ENCODE peak calls at places on chromosome 13, in ten cellular contexts. A is activated CD4-positive, alpha-beta T cell treated with anti-CD3 and anti-CD28 coated beads, Interleukin-2, amount 50 U/mL, for 24 hours; P is NCI-H345; H is stimulated activated CD8-positive, alpha-beta memory T cell treated with anti-CD3 and anti-CD28 coated beads, Interleukin-4, amount 100 ng/mL, for 48 hours; Z is GM12891; U is stimulated activated CD4-positive, alpha-beta T cell treated with anti-CD3 and anti-CD28 coated beads, Interleukin-2, amount 100 ng/mL, for 48 hours; S is B cell; M is lower lobe of right lung; L is amniotic epithelial cell; N is HEK293T. B is an unnamed sample.

GRCh38 chr13:73228546-73228945 is 169.7 kb downstream of the KLF5 start:
- DNase-seq in A (no peak), P (no peak), H (no peak), Z (no peak), U (no peak), S (no peak), M (no peak), L (peak; percentile 14), N (no peak), B (no peak)

GRCh38 chr13:38538412-38538811 is 148.5 kb upstream of the FREM2 start:
- DNase-seq in A (no peak), P (peak; percentile 20), H (no peak), Z (no peak), U (no peak), S (no peak), M (no peak), L (no peak), N (no peak), B (no peak)

GRCh38 chr13:37058801-37059135 is 720 bp downstream of the SUPT20H start:
- DNase-seq in A (no peak), P (peak; percentile 45), H (peak; percentile 48), Z (no peak), U (peak; percentile 10), S (no peak), M (no peak), L (no peak), N (peak; percentile 32), B (no peak)

GRCh38 chr13:79079351-79079839 is 326.7 kb downstream of the RBM26 start:
- DNase-seq in A (no peak), P (no peak), H (no peak), Z (no peak), U (no peak), S (no peak), M (no peak), L (no peak), N (no peak), B (no peak)

GRCh38 chr13:50026788-50027473 is 11.7 kb downstream of the KCNRG start:
- DNase-seq in A (no peak), P (no peak), H (no peak), Z (peak; percentile 29), U (no peak), S (no peak), M (no peak), L (no peak), N (no peak), B (no peak)

GRCh38 chr13:111632906-111633305 is 312.5 kb downstream of the TEX29 start:
- DNase-seq in A (no peak), P (no peak), H (no peak), Z (no peak), U (no peak), S (no peak), M (no peak), L (no peak), N (peak; percentile 8), B (no peak)

GRCh38 chr13:48602296-48603040 is 51.3 kb upstream of the CYSLTR2 start:
- DNase-seq in A (no peak), P (no peak), H (no peak), Z (no peak), U (no peak), S (no peak), M (no peak), L (no peak), N (no peak), B (no peak)

GRCh38 chr13:26460652-26461051 is 96.8 kb upstream of the WASF3 start:
- DNase-seq in A (no peak), P (no peak), H (no peak), Z (no peak), U (no peak), S (no peak), M (no peak), L (no peak), N (no peak), B (peak; percentile 86)

GRCh38 chr13:80115616-80116015 is 225.3 kb downstream of the SPRY2 start:
- DNase-seq in A (no peak), P (no peak), H (no peak), Z (no peak), U (no peak), S (no peak), M (no peak), L (no peak), N (no peak), B (no peak)

GRCh38 chr13:75687145-75687763 is 51.1 kb downstream of the LMO7 start:
- DNase-seq in A (no peak), P (no peak), H (no peak), Z (no peak), U (no peak), S (no peak), M (no peak), L (peak; percentile 69), N (peak; percentile 62), B (no peak)

GRCh38 chr13:28336193-28336657 is 158.7 kb downstream of the FLT1 start:
- DNase-seq in A (no peak), P (no peak), H (no peak), Z (no peak), U (no peak), S (no peak), M (no peak), L (no peak), N (peak; percentile 49), B (no peak)

GRCh38 chr13:109329175-109329574 is 457.2 kb downstream of the IRS2 start:
- DNase-seq in A (no peak), P (no peak), H (no peak), Z (no peak), U (no peak), S (no peak), M (no peak), L (no peak), N (no peak), B (no peak)

GRCh38 chr13:99205621-99206220 is 5.1 kb downstream of the UBAC2 start:
- DNase-seq in A (no peak), P (no peak), H (no peak), Z (no peak), U (no peak), S (no peak), M (no peak), L (no peak), N (no peak), B (no peak)

GRCh38 chr13:40920826-40921225 is 98.3 kb downstream of the ELF1 start:
- DNase-seq in A (no peak), P (no peak), H (no peak), Z (no peak), U (no peak), S (no peak), M (no peak), L (peak; percentile 11), N (no peak), B (no peak)

GRCh38 chr13:18992791-18993190 is 188.8 kb downstream of the TUBA3C start:
- DNase-seq in A (no peak), P (no peak), H (no peak), Z (no peak), U (no peak), S (no peak), M (no peak), L (no peak), N (no peak), B (no peak)

GRCh38 chr13:51457086-51457485 is 4.2 kb upstream of the INTS6 start:
- DNase-seq in A (no peak), P (no peak), H (no peak), Z (no peak), U (no peak), S (no peak), M (no peak), L (no peak), N (no peak), B (no peak)

GRCh38 chr13:67137044-67137735 is 92.9 kb downstream of the PCDH9 start:
- DNase-seq in A (no peak), P (no peak), H (no peak), Z (no peak), U (no peak), S (no peak), M (no peak), L (peak; percentile 67), N (no peak), B (no peak)

GRCh38 chr13:26722321-26722720 is 38.3 kb downstream of the GPR12 start:
- DNase-seq in A (no peak), P (no peak), H (no peak), Z (no peak), U (no peak), S (no peak), M (no peak), L (no peak), N (no peak), B (no peak)

GRCh38 chr13:51806571-51806970 is 2.6 kb upstream of the DHRS12 start:
- DNase-seq in A (no peak), P (no peak), H (no peak), Z (no peak), U (no peak), S (no peak), M (no peak), L (peak; percentile 41), N (no peak), B (no peak)

GRCh38 chr13:92830821-92831220 is 395.8 kb upstream of the GPC6 start:
- DNase-seq in A (no peak), P (no peak), H (no peak), Z (no peak), U (no peak), S (no peak), M (no peak), L (no peak), N (no peak), B (no peak)

GRCh38 chr13:75792526-75793187 is 156.5 kb downstream of the LMO7 start:
- DNase-seq in A (no peak), P (no peak), H (no peak), Z (no peak), U (no peak), S (no peak), M (no peak), L (peak; percentile 50), N (no peak), B (no peak)

GRCh38 chr13:99281811-99282263 is 23.7 kb upstream of the GPR18 start:
- DNase-seq in A (no peak), P (no peak), H (peak; percentile 64), Z (no peak), U (peak; percentile 40), S (peak; percentile 81), M (peak; percentile 81), L (peak; percentile 13), N (no peak), B (peak; percentile 90)

GRCh38 chr13:95246292-95247082 is 54.8 kb downstream of the ABCC4 start:
- DNase-seq in A (no peak), P (peak; percentile 84), H (no peak), Z (no peak), U (no peak), S (no peak), M (no peak), L (no peak), N (no peak), B (no peak)

GRCh38 chr13:51913421-51914136 is 51.8 kb downstream of the CCDC70 start:
- DNase-seq in A (no peak), P (peak; percentile 26), H (no peak), Z (no peak), U (no peak), S (no peak), M (no peak), L (no peak), N (no peak), B (peak; percentile 23)